ENCODE peak calls at places on chromosomes 4 and X, in five cellular contexts. V is HepG2, Q is GM12878, M is K562, N is upper lobe of left lung. J is an unnamed sample.

GRCh38 chr4:128130621-128131020 is 69.5 kb downstream of the LARP1B start:
- ATAC-seq in V (no peak), Q (no peak), M (no peak), N (no peak), J (no peak)

GRCh38 chr4:181684310-181684709 is 558.9 kb upstream of the TENM3 start:
- ATAC-seq in V (no peak), Q (no peak), M (no peak), N (no peak), J (no peak)

GRCh38 chr4:85953651-85954018 is 406.2 kb downstream of the MAPK10 start:
- ATAC-seq in V (no peak), Q (peak), M (no peak), N (no peak), J (no peak)

GRCh38 chr4:7886250-7886973 is 53.2 kb downstream of the AFAP1 start:
- ATAC-seq in V (no peak), Q (no peak), M (no peak), N (no peak), J (peak)

GRCh38 chr4:122845066-122845465 is 18.4 kb downstream of the FGF2 start:
- ATAC-seq in V (no peak), Q (no peak), M (no peak), N (no peak), J (no peak)

GRCh38 chrX:129361566-129361965 is 161.7 kb downstream of the SMARCA1 start:
- ATAC-seq in V (no peak), Q (no peak), M (no peak), N (no peak), J (no peak)

GRCh38 chr4:141240671-141241070 is 20.0 kb downstream of the ZNF330 start:
- ATAC-seq in V (no peak), Q (peak), M (peak), N (no peak), J (no peak)

GRCh38 chr4:143363332-143363731 is 26.7 kb downstream of the GAB1 start:
- ATAC-seq in V (no peak), Q (no peak), M (no peak), N (no peak), J (no peak)

GRCh38 chr4:119615068-119615744 is 13.4 kb downstream of the PDE5A start:
- ATAC-seq in V (no peak), Q (no peak), M (no peak), N (peak), J (no peak)

GRCh38 chr4:115113382-115114106 is at the start of gene NDST4:
- ATAC-seq in V (peak), Q (no peak), M (no peak), N (no peak), J (no peak)

GRCh38 chr4:66785479-66785878 is 759.8 kb downstream of the CENPC start:
- ATAC-seq in V (no peak), Q (no peak), M (no peak), N (no peak), J (no peak)

GRCh38 chrX:26373829-26374228 is 157.9 kb downstream of the MAGEB5 start:
- ATAC-seq in V (no peak), Q (peak), M (no peak), N (no peak), J (no peak)

GRCh38 chrX:56233100-56233499 is 944 bp downstream of the KLF8 start:
- ATAC-seq in V (no peak), Q (peak), M (no peak), N (peak), J (peak)

GRCh38 chrX:72062890-72063289 is 68.8 kb downstream of the RTL5 start:
- ATAC-seq in V (no peak), Q (no peak), M (no peak), N (no peak), J (peak)

GRCh38 chr4:133596459-133596858 is 447.4 kb downstream of the PCDH10 start:
- ATAC-seq in V (no peak), Q (no peak), M (peak), N (no peak), J (no peak)

GRCh38 chr4:72975488-72975784 is 94.1 kb downstream of the COX18 start:
- ATAC-seq in V (no peak), Q (no peak), M (no peak), N (no peak), J (no peak)

GRCh38 chr4:100494166-100494565 is 23.7 kb downstream of the EMCN start:
- ATAC-seq in V (no peak), Q (no peak), M (no peak), N (no peak), J (no peak)

GRCh38 chr4:13527983-13528822 is 16.1 kb downstream of the NKX3-2 start:
- ATAC-seq in V (no peak), Q (peak), M (peak), N (no peak), J (no peak)

GRCh38 chrX:70444326-70445196 is at the start of gene DLG3:
- ATAC-seq in V (peak), Q (peak), M (peak), N (no peak), J (peak)

GRCh38 chr4:159150838-159151390 is 48.0 kb downstream of the RAPGEF2 start:
- ATAC-seq in V (peak), Q (peak), M (peak), N (no peak), J (no peak)

GRCh38 chrX:149762696-149763614 is 10.9 kb upstream of the HSFX1 start:
- ATAC-seq in V (no peak), Q (no peak), M (no peak), N (no peak), J (peak)

GRCh38 chr4:151315212-151315886 is 10.1 kb downstream of the SH3D19 start:
- ATAC-seq in V (peak), Q (no peak), M (no peak), N (peak), J (peak)

GRCh38 chrX:74890676-74891430 is 34.4 kb downstream of the NEXMIF start:
- ATAC-seq in V (peak), Q (peak), M (no peak), N (no peak), J (no peak)

GRCh38 chrX:13201605-13202219 is 118.1 kb downstream of the ATXN3L start:
- ATAC-seq in V (no peak), Q (no peak), M (no peak), N (no peak), J (no peak)

GRCh38 chr4:152459326-152459725 is 76.6 kb downstream of the FBXW7 start:
- ATAC-seq in V (no peak), Q (peak), M (no peak), N (no peak), J (no peak)

GRCh38 chr4:92122911-92123310 is 180.9 kb upstream of the GRID2 start:
- ATAC-seq in V (no peak), Q (no peak), M (no peak), N (no peak), J (no peak)

GRCh38 chr4:152577708-152578421 is 42.0 kb upstream of the FBXW7 start:
- ATAC-seq in V (no peak), Q (peak), M (peak), N (no peak), J (no peak)

GRCh38 chr4:46389301-46389761 is 597 bp downstream of the GABRA2 start:
- ATAC-seq in V (peak), Q (no peak), M (no peak), N (no peak), J (no peak)

GRCh38 chr4:6884341-6884870 is 25.2 kb upstream of the TBC1D14 start:
- ATAC-seq in V (no peak), Q (no peak), M (peak), N (no peak), J (no peak)

GRCh38 chrX:139141370-139141769 is 389.2 kb upstream of the F9 start:
- ATAC-seq in V (no peak), Q (no peak), M (peak), N (no peak), J (no peak)

GRCh38 chr4:10983274-10983673 is 298.7 kb upstream of the CLNK start:
- ATAC-seq in V (no peak), Q (peak), M (no peak), N (no peak), J (no peak)

GRCh38 chr4:101104264-101105052 is 242.9 kb downstream of the PPP3CA start:
- ATAC-seq in V (no peak), Q (peak), M (no peak), N (no peak), J (no peak)

GRCh38 chr4:57355066-57355465 is 244.9 kb upstream of the IGFBP7 start:
- ATAC-seq in V (no peak), Q (no peak), M (no peak), N (no peak), J (no peak)
- H3K4me3 ChIP-seq in V (no peak), Q (no peak), M (no peak), N (no peak), J (no peak)

GRCh38 chr4:2799971-2800690 is 7.2 kb downstream of the SH3BP2 start:
- ATAC-seq in V (peak), Q (peak), M (no peak), N (no peak), J (no peak)

GRCh38 chr4:2798399-2799301 is 5.8 kb downstream of the SH3BP2 start:
- ATAC-seq in V (no peak), Q (peak), M (no peak), N (peak), J (peak)

GRCh38 chr4:2799444-2799911 is 6.6 kb downstream of the SH3BP2 start:
- ATAC-seq in V (no peak), Q (no peak), M (no peak), N (no peak), J (no peak)

GRCh38 chr4:2802618-2803531 is 10.0 kb downstream of the SH3BP2 start:
- ATAC-seq in V (no peak), Q (no peak), M (no peak), N (no peak), J (no peak)

GRCh38 chr4:2800691-2801596 is 8.1 kb downstream of the SH3BP2 start:
- ATAC-seq in V (peak), Q (peak), M (peak), N (peak), J (peak)
- TF ChIP-seq EP300 in V (peak), Q (peak), M (no peak), N (no peak), J (no peak)

DNA sequence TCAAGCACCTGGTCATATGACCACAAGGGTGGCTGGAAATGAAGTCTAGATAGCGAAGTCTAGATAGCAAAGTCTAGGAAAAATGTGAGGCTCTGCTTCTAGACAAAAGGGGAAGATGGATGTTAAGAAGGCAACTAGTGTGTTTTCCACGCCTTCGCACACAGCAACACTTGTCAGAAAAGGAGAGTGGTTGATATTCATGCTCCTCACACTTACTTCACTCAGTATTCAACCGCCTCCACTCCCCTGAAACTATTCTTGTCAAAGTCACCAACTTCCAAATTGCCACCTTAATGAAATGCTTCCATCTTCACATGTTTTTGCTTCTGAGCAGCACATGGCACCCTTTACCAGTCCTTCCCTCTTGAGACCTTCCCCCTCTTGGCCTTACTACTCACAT is 27.7 kb upstream of the DCLK2 start:
- ATAC-seq in V (no peak), Q (no peak), M (no peak), N (no peak), J (no peak)
- TF ChIP-seq POLR2AphosphoS5 in V (no peak), Q (no peak), M (no peak), N (no peak), J (no peak)

DNA sequence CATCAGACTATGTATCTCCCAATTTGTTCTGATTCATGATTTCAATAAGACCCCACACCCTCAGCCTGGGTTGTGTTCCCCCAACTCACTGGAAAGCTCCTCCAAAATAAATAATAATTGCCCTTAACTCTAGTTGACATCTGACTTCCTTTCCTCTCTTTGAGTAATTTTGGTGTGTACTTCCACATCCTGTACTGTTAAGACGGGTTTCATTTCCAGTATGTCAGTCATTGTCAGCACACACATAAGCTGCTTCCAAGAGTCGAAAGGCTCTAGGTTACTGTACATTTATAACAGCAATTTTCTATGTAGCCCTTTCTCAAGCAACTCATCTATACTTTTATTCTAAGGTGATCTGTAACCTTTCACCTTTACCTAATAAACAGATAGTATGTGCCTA is 52.1 kb upstream of the C1QTNF7 start:
- ATAC-seq in V (no peak), Q (no peak), M (no peak), N (no peak), J (no peak)
- H3K4me3 ChIP-seq in V (no peak), Q (no peak), M (no peak), N (no peak), J (no peak)

GRCh38 chr4:78654809-78655208 is 103.2 kb downstream of the ANXA3 start:
- ATAC-seq in V (no peak), Q (no peak), M (no peak), N (no peak), J (no peak)
- TF ChIP-seq EP300 in V (no peak), Q (no peak), M (no peak), N (no peak), J (no peak)

GRCh38 chr4:173522160-173522873 is 7.7 kb downstream of the HAND2 start:
- ATAC-seq in V (peak), Q (no peak), M (peak), N (no peak), J (peak)
- TF ChIP-seq POLR2AphosphoS5 in V (no peak), Q (no peak), M (no peak), N (no peak), J (peak)

DNA sequence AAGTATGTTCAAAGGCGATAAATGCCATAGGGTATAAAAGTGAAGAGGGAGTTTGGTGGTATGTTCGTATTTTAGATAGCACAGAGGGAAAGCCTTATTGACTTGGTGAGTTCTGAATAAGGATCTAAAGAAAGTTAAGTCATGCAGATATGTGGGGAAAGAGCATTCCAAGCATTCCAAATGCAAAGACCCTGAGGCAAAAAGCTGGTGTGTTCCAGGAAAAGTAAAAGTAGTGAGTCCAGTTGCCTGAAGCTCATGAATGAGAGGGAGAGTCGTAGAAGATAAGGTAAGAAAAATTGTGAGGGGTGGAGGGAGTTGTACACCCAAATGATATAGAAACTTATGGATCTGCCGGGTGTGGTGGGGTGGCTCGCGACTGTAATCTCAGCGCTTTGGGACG is 426.7 kb downstream of the RPA4 start:
- ATAC-seq in V (no peak), Q (no peak), M (peak), N (no peak), J (no peak)
- H3K4me3 ChIP-seq in V (no peak), Q (no peak), M (no peak), N (no peak), J (no peak)

J was measured in gastroesophageal sphincter.